ENCODE peak calls at places on chromosomes 7 and 10, in seven cellular contexts. L is left cardiac atrium, C is T-helper 2 cell, O is brain microvascular endothelial cell, V is GM12891, J is 8988T, Z is AG08395. P is an unnamed sample.

GRCh38 chr7:89695241-89695640 is 459.0 kb upstream of the STEAP1 start:
- DNase-seq in Z (no peak), L (no peak), O (no peak), J (no peak), V (no peak), C (no peak), P (no peak)

GRCh38 chr10:123150986-123151738 is 3.0 kb upstream of the BUB3 start:
- DNase-seq in O (no peak), C (no peak), Z (no peak), L (no peak), J (no peak), V (no peak), P (no peak)

GRCh38 chr7:33814400-33814799 is 90.9 kb upstream of the BMPER start:
- DNase-seq in C (no peak), Z (no peak), J (no peak), O (no peak), V (no peak), L (no peak), P (no peak)

GRCh38 chr7:138848056-138848975 is 50.3 kb upstream of the ATP6V0A4 start:
- DNase-seq in C (no peak), J (no peak), Z (no peak), V (no peak), L (no peak), O (no peak), P (no peak)

GRCh38 chr7:81527651-81528050 is 242.2 kb downstream of the HGF start:
- DNase-seq in C (no peak), V (no peak), J (no peak), Z (no peak), O (no peak), L (no peak), P (no peak)

GRCh38 chr7:99990417-99990816 is 14.6 kb upstream of the AZGP1 start:
- DNase-seq in L (no peak), V (no peak), O (no peak), J (no peak), Z (no peak), C (no peak), P (no peak)

GRCh38 chr7:9453521-9453920 is 1020.1 kb downstream of the NXPH1 start:
- DNase-seq in V (no peak), J (no peak), L (no peak), Z (no peak), O (no peak), C (no peak), P (no peak)

GRCh38 chr7:131629203-131629871 is 72.9 kb upstream of the PODXL start:
- DNase-seq in L (peak), V (no peak), C (no peak), J (peak), Z (peak), O (peak), P (no peak)

GRCh38 chr10:123527122-123527521 is 139.0 kb upstream of the GPR26 start:
- DNase-seq in J (no peak), O (no peak), V (no peak), C (no peak), Z (no peak), L (no peak), P (no peak)

GRCh38 chr10:33664070-33664469 is 329.6 kb upstream of the NRP1 start:
- DNase-seq in V (no peak), C (no peak), J (no peak), O (no peak), L (no peak), Z (peak), P (no peak)

GRCh38 chr10:36345770-36346169 is 703.7 kb upstream of the FZD8 start:
- DNase-seq in L (no peak), O (no peak), C (no peak), J (no peak), Z (peak), V (no peak), P (no peak)

GRCh38 chr10:49645417-49646255 is 31.8 kb downstream of the CHAT start:
- DNase-seq in V (no peak), O (no peak), J (no peak), L (no peak), C (no peak), Z (no peak), P (no peak)

GRCh38 chr10:86038371-86038770 is 328.2 kb downstream of the GRID1 start:
- DNase-seq in O (no peak), J (no peak), Z (no peak), L (no peak), V (no peak), C (no peak), P (no peak)

GRCh38 chr10:19119191-19119590 is 70.6 kb downstream of the MALRD1 start:
- DNase-seq in O (no peak), C (no peak), V (no peak), L (no peak), J (no peak), Z (no peak), P (no peak)

GRCh38 chr7:47552631-47553030 is 29.3 kb downstream of the TNS3 start:
- DNase-seq in V (peak), J (no peak), L (no peak), Z (peak), O (no peak), C (no peak), P (no peak)

GRCh38 chr7:91504919-91505318 is 240.7 kb downstream of the FZD1 start:
- DNase-seq in L (no peak), C (no peak), Z (no peak), O (no peak), V (no peak), J (no peak), P (no peak)

GRCh38 chr10:49161411-49161997 is 26.7 kb downstream of the TMEM273 start:
- DNase-seq in J (no peak), L (no peak), O (peak), Z (peak), V (no peak), C (no peak), P (no peak)

GRCh38 chr7:131517218-131517923 is 39.1 kb downstream of the PODXL start:
- DNase-seq in L (no peak), Z (no peak), V (no peak), J (no peak), O (no peak), C (no peak), P (no peak)

GRCh38 chr7:2979276-2979675 is 64.4 kb downstream of the CARD11 start:
- DNase-seq in V (no peak), O (no peak), J (no peak), L (no peak), Z (no peak), C (no peak), P (no peak)

GRCh38 chr10:49654036-49654693 is 25.3 kb upstream of the C10orf53 start:
- DNase-seq in C (no peak), O (no peak), V (no peak), J (no peak), Z (no peak), L (no peak), P (no peak)

GRCh38 chr7:38632411-38632810 is 1.2 kb upstream of the AMPH start:
- DNase-seq in Z (no peak), O (no peak), V (no peak), J (no peak), C (no peak), L (no peak), P (no peak)

GRCh38 chr10:100742067-100742771 is 3.2 kb upstream of the PAX2 start:
- DNase-seq in Z (no peak), C (no peak), O (no peak), J (no peak), V (no peak), L (no peak), P (no peak)

GRCh38 chr7:35988818-35989217 is 164.2 kb upstream of the EEPD1 start:
- DNase-seq in J (no peak), V (no peak), Z (no peak), C (no peak), O (no peak), L (no peak), P (no peak)